ENCODE peak calls at places on chromosomes 13 and 19, in seven cellular contexts. E is ascending aorta, K is pancreas, H is lower lobe of right lung, X is sigmoid colon, Z is stomach, M is heart left ventricle. P is an unnamed sample.

GRCh38 chr19:22882797-22883196 is 50.7 kb downstream of the ZNF723 start:
- DNase-seq in K (no peak), Z (no peak), H (no peak), X (no peak), M (no peak), E (no peak), P (no peak)

GRCh38 chr13:26600345-26600761 is 42.9 kb downstream of the WASF3 start:
- DNase-seq in H (no peak), K (no peak), E (no peak), M (no peak), Z (no peak), X (peak; percentile 75), P (no peak)

GRCh38 chr19:35120492-35120891 is 4.9 kb downstream of the FXYD3 start:
- DNase-seq in K (no peak), Z (no peak), H (no peak), E (no peak), M (no peak), X (no peak), P (no peak)

GRCh38 chr19:46069841-46070341 is 29.1 kb upstream of the IGFL4 start:
- DNase-seq in K (no peak), H (no peak), X (no peak), E (no peak), Z (no peak), M (no peak), P (no peak)

GRCh38 chr13:112703449-112703848 is 13.6 kb downstream of the ATP11A start:
- DNase-seq in Z (no peak), K (no peak), H (no peak), E (no peak), M (no peak), X (no peak), P (no peak)

GRCh38 chr13:51770681-51771417 is 33.1 kb downstream of the DHRS12 start:
- DNase-seq in Z (peak; percentile 73), X (no peak), M (no peak), E (no peak), H (no peak), K (peak; percentile 70), P (no peak)

GRCh38 chr19:4909172-4909896 is at the start of gene UHRF1:
- DNase-seq in X (no peak), H (no peak), Z (no peak), E (no peak), M (no peak), K (no peak), P (no peak)

GRCh38 chr19:16326401-16327130 is 1.9 kb downstream of the KLF2 start:
- DNase-seq in E (no peak), M (peak; percentile 44), H (peak; percentile 63), X (no peak), K (peak; percentile 40), Z (no peak), P (no peak)

GRCh38 chr13:51906581-51906980 is 44.8 kb downstream of the CCDC70 start:
- DNase-seq in X (no peak), Z (peak; percentile 74), M (no peak), K (no peak), E (no peak), H (no peak), P (no peak)

GRCh38 chr13:58587183-58587582 is 955.6 kb downstream of the PCDH17 start:
- DNase-seq in X (no peak), K (no peak), H (no peak), Z (no peak), E (no peak), M (no peak), P (no peak)

GRCh38 chr13:59948686-59949085 is 215.0 kb downstream of the DIAPH3 start:
- DNase-seq in Z (no peak), H (no peak), E (no peak), K (no peak), M (no peak), X (no peak), P (no peak)

DNA sequence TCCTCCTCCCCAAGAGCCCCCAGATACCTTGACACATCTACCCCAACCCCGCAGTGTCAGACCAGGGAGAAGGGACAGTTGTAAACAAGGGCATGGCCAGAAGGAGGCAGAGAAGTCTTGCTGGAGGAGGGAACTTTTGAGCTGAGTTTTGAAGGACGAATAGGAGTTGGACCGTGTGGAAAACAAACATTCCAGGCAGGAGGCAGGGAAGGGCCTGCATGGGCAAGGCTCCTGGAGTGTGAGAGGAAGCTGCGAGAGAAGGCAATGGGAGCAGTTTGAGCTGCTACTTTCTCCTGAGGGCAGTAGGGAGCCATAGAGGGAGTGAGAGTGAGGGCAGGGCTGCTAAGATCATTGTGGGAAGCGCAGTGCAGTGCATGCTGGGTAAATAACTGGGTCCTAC is 23.3 kb downstream of the IL12RB1 start:
- DNase-seq in H (no peak), E (no peak), Z (no peak), K (no peak), X (no peak), M (no peak), P (no peak)
- TF ChIP-seq CTCF in H (no peak), E (no peak), Z (no peak), K (no peak), X (no peak), M (no peak), P (no peak)

GRCh38 chr19:55406091-55406868 is 1.3 kb downstream of the UBE2S start:
- DNase-seq in Z (no peak), K (no peak), M (no peak), X (no peak), H (no peak), E (no peak), P (no peak)
- H3K9me3 ChIP-seq in Z (no peaks in the 10 kb centered on the region), K (no peaks in the 10 kb centered on the region), M (no peaks in the 10 kb centered on the region), X (no peaks in the 10 kb centered on the region), H (no peaks in the 10 kb centered on the region), E (no peaks in the 10 kb centered on the region), P (no peaks in the 10 kb centered on the region)

GRCh38 chr19:341386-342127 is 3.0 kb downstream of the MIER2 start:
- DNase-seq in X (peak; percentile 29), E (no peak), K (no peak), H (no peak), M (no peak), Z (no peak), P (no peak)

GRCh38 chr19:342128-342455 is 2.5 kb downstream of the MIER2 start:
- DNase-seq in K (no peak), H (no peak), E (no peak), Z (no peak), X (peak; percentile 63), M (no peak), P (no peak)

GRCh38 chr19:336067-336614 is 8.5 kb downstream of the MIER2 start:
- DNase-seq in E (no peak), K (no peak), M (no peak), H (no peak), X (peak; percentile 57), Z (no peak), P (no peak)

GRCh38 chr19:340620-341385 is 3.8 kb downstream of the MIER2 start:
- DNase-seq in M (no peak), Z (no peak), H (no peak), X (peak; percentile 59), K (no peak), E (no peak), P (no peak)

DNA sequence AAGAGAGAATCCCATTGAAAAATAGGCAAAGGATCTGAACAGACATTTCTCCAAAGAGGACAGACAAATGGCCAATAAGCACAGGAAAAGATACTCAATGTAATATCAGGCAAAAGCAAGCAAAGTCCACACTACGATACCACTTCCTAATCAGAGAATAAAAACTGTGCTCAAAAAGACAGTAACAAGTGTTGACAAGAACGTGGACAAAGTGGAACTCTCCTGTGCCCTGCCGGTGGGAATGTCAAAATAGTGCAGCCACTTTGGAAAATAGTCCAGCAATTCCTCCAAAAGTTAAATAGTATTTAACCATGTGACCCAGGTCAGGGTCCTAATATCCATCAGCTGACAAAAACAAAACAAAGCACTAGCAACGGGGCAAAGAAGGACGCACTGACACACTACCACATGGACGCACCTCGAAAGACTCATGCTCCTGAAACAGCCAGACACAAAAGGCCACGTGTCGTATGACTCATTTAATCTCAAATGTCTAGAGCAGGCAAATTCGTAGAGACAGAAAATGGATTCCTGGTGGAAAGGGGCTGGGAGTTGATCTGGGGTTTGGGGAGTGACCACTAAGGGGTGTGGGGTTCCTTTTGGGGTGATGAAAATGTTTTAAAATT is 5.2 kb downstream of the MIER2 start:
- DNase-seq in X (no peak), E (no peak), K (no peak), M (no peak), Z (no peak), H (no peak), P (no peak)
- H3K4me1 ChIP-seq in X (peaks cover 32% of the 10 kb centered on the region), E (peaks cover 5% of the 10 kb centered on the region), K (peaks cover 7% of the 10 kb centered on the region), M (peaks cover 39% of the 10 kb centered on the region), Z (peaks cover 30% of the 10 kb centered on the region), H (peaks cover 46% of the 10 kb centered on the region), P (peaks cover 7% of the 10 kb centered on the region)

DNA sequence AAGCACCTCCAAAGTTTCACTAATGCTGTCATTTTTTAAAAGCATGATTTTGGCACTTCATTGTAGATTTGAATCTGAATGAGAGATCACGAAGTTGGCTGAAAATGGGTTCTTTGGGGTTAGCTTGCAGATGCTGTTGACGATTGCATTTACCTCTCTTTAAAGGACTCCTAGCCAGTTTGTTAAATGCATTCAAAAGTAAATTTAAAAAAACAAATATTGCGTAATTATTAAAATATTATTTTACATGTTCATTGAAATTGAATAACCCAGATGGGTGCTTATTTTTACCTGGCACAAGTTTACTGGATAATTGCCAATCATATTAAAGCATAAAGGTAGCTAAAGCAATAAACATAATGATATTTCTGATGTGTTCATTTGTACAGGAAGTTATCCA is 172.2 kb downstream of the ABCC4 start:
- DNase-seq in E (no peak), Z (no peak), M (no peak), K (no peak), H (no peak), X (no peak), P (no peak)
- TF ChIP-seq CTCF in E (no peak), Z (no peak), M (no peak), K (no peak), H (no peak), X (no peak), P (no peak)

GRCh38 chr19:42683917-42684513 is 56.3 kb downstream of the PSG3 start:
- DNase-seq in H (no peak), X (no peak), E (no peak), Z (no peak), M (no peak), K (no peak), P (no peak)
- H3K9me3 ChIP-seq in H (peaks cover 37% of the 10 kb centered on the region), X (no peaks in the 10 kb centered on the region), E (peaks cover 12% of the 10 kb centered on the region), Z (peaks cover 42% of the 10 kb centered on the region), M (peaks cover 6% of the 10 kb centered on the region), K (no peaks in the 10 kb centered on the region), P (peaks cover 7% of the 10 kb centered on the region)

DNA sequence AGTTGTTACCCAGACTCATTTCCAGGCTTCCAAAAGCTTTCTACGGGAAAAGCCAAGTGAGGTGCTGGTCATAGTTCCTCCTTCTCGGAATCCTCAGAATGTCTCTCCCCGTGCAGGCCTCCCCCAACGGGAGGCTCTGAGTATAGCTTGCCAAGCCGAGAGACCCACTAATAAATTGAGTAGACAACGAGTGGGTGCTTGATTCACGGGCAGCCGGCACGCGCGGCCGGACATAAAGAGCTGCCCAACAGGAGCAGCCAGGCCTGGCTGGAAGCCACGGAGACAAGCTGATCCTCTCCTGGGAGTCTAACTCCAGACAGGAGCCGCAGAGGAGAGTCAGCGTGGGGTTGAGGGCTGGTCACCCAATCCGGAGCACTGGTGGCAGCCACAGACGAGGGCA is 43.4 kb upstream of the MEDAG start:
- DNase-seq in X (peak; percentile 85), Z (no peak), K (peak; percentile 37), M (no peak), H (peak; percentile 56), E (no peak), P (peak; percentile 51)
- H3K4me1 ChIP-seq in X (peaks cover 53% of the 10 kb centered on the region), Z (peaks cover 15% of the 10 kb centered on the region), K (no peaks in the 10 kb centered on the region), M (peaks cover 17% of the 10 kb centered on the region), H (peaks cover 20% of the 10 kb centered on the region), E (peaks cover 3% of the 10 kb centered on the region), P (no peaks in the 10 kb centered on the region)

GRCh38 chr13:75219479-75220237 is 262.3 kb downstream of the TBC1D4 start:
- DNase-seq in H (peak; percentile 83), X (peak; percentile 87), M (peak; percentile 83), E (no peak), Z (peak; percentile 82), K (peak; percentile 80), P (peak; percentile 44)
- TF ChIP-seq CTCF in H (peak; percentile 94), X (peak; percentile 85), M (peak; percentile 96), E (peak; percentile 98), Z (peak; percentile 61), K (peak; percentile 77), P (peak; percentile 80)

P was measured in breast epithelium.